ENCODE peak calls at places on chromosome 10, in eight cellular contexts. L is endothelial cell of umbilical vein, S is upper lobe of left lung, Z is GM12891, V is spleen, I is transverse colon, Y is HCT116, U is H1. X is an unnamed sample.
A peak's percentile ranks its signal among the peaks of the same experiment; 100 is the strongest.

GRCh38 chr10:59991661-59992060 is 85.3 kb upstream of the CCDC6 start:
- DNase-seq in V (no peak), Z (no peak), S (no peak), U (peak; percentile 54), I (peak; percentile 55), Y (peak; percentile 56), L (peak; percentile 8), X (no peak)

GRCh38 chr10:93139059-93139658 is 65.5 kb downstream of the CYP26A1 start:
- DNase-seq in Y (no peak), I (no peak), S (no peak), L (no peak), U (no peak), V (no peak), Z (no peak), X (no peak)

GRCh38 chr10:99733366-99733765 is 1.3 kb downstream of the CUTC start:
- DNase-seq in L (no peak), U (no peak), I (no peak), V (no peak), S (no peak), Z (no peak), Y (no peak), X (no peak)

GRCh38 chr10:62133618-62134017 is 135.0 kb downstream of the RTKN2 start:
- DNase-seq in Z (no peak), V (no peak), I (no peak), U (no peak), L (no peak), Y (no peak), S (no peak), X (no peak)

GRCh38 chr10:71799785-71800453 is 26.6 kb upstream of the VSIR start:
- DNase-seq in L (no peak), S (no peak), I (peak; percentile 59), U (no peak), Z (no peak), V (no peak), Y (no peak), X (no peak)

GRCh38 chr10:11209810-11210141 is 192.1 kb downstream of the CELF2 start:
- DNase-seq in S (no peak), U (no peak), I (no peak), Y (no peak), L (peak; percentile 85), Z (no peak), V (no peak), X (no peak)

GRCh38 chr10:66828957-66829356 is 96.9 kb upstream of the LRRTM3 start:
- DNase-seq in U (no peak), V (no peak), Z (no peak), I (no peak), Y (no peak), S (no peak), L (no peak), X (no peak)

GRCh38 chr10:128035557-128035973 is 90.7 kb downstream of the MKI67 start:
- DNase-seq in Y (peak; percentile 21), Z (peak; percentile 54), S (no peak), V (peak; percentile 90), I (peak; percentile 68), U (peak; percentile 95), L (peak; percentile 30), X (peak; percentile 49)

GRCh38 chr10:70145666-70146488 is 623 bp downstream of the TYSND1 start:
- DNase-seq in Y (no peak), L (peak; percentile 80), Z (peak; percentile 73), S (peak; percentile 93), V (peak; percentile 95), U (peak; percentile 81), I (peak; percentile 67), X (peak; percentile 66)
- TF ChIP-seq POLR2AphosphoS5 in Y (no peak), L (peak; percentile 47), Z (peak; percentile 17), S (no peak), V (peak; percentile 65), U (peak; percentile 35), I (peak; percentile 60), X (peak; percentile 34)

GRCh38 chr10:115829501-115830215 is 443.3 kb downstream of the GFRA1 start:
- DNase-seq in L (no peak), I (no peak), V (no peak), S (no peak), Z (no peak), Y (no peak), U (no peak), X (no peak)

GRCh38 chr10:115833119-115833518 is 439.9 kb downstream of the GFRA1 start:
- DNase-seq in Z (no peak), L (no peak), U (no peak), Y (no peak), I (no peak), S (no peak), V (no peak), X (no peak)

GRCh38 chr10:115831025-115831424 is 442.0 kb downstream of the GFRA1 start:
- DNase-seq in U (no peak), S (no peak), Z (no peak), V (no peak), I (no peak), L (no peak), Y (no peak), X (no peak)

GRCh38 chr10:115827650-115828049 is 445.4 kb downstream of the GFRA1 start:
- DNase-seq in Z (no peak), U (no peak), I (no peak), Y (no peak), S (no peak), V (no peak), L (no peak), X (no peak)

DNA sequence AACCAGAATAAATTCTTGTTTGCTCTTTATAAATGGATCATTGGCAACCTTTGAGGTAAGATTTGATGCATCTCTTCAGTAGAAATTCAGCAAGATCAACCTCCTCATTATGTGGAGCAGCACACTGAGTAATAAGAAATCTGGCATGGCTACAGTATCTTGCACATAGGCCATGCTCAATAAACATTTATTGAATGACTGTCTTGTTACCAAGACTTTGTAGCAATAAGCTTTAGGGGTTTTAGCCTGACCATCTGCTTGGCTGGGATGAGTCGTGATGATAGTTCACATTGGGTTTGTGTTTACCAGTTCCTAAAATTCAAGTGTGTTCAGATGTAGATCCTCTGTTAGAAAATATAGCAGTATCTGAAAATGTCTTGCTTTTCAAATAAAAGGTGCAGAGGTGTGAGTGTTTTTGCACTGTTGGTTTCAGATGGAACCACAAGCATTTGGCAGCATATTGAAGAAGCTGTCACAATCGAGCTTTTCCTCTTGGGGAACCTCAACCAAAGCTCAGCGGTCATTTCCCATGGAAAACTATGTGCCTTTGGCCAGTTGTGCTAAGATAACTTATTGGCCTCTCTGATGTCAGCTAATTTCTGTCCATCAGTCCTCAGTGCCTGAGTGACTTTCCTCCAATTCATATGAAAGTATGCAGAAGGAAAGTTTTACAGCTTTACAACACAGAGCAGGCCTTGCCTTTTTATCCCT is 442.6 kb downstream of the GFRA1 start:
- DNase-seq in L (no peak), I (no peak), V (no peak), U (no peak), S (no peak), Z (no peak), Y (no peak), X (no peak)
- TF ChIP-seq POLR2A in L (no peak), I (no peak), V (no peak), U (no peak), S (no peak), Z (no peak), Y (no peak), X (no peak)

GRCh38 chr10:78961760-78962159 is 107.0 kb upstream of the ZMIZ1 start:
- DNase-seq in Z (no peak), U (no peak), Y (no peak), L (no peak), V (no peak), I (no peak), S (no peak), X (no peak)

GRCh38 chr10:78959901-78960300 is 108.9 kb upstream of the ZMIZ1 start:
- DNase-seq in V (no peak), I (no peak), Y (no peak), S (no peak), U (no peak), L (no peak), Z (no peak), X (no peak)

GRCh38 chr10:78957471-78958039 is 111.2 kb upstream of the ZMIZ1 start:
- DNase-seq in Z (no peak), U (no peak), S (no peak), L (no peak), V (no peak), Y (no peak), I (no peak), X (no peak)

GRCh38 chr10:78959217-78959616 is 109.5 kb upstream of the ZMIZ1 start:
- DNase-seq in L (no peak), I (no peak), U (no peak), Z (no peak), V (no peak), S (no peak), Y (no peak), X (no peak)

DNA sequence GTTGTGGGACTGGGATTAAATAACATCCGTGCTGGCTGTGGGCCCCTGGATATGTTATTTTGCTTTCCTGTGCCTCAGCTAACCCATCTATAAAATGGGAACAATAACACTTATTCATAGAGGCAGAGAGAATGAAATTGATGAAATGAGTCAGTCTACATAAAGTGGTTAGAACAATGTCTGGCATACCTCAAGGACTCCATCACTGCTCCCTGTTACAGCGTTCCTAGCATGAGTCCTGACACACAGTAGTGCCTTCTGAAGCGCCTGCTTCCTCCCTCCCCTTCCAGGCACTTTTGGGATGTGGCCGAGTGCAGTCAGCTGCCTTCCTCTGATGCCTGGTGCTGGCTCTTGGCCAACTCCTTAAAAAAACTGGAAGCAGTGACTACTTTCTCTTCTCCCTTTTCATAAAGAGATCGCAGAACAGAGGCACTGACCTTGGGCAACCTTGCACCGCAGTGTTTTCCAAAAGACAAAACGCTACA is 108.4 kb upstream of the ZMIZ1 start:
- DNase-seq in Y (no peak), Z (no peak), I (peak; percentile 66), L (peak; percentile 73), U (no peak), V (no peak), S (no peak), X (no peak)
- TF ChIP-seq POLR2AphosphoS5 in Y (no peak), Z (no peak), I (peak; percentile 37), L (peak; percentile 21), U (no peak), V (peak; percentile 78), S (peak; percentile 27), X (no peak)

GRCh38 chr10:116740971-116741370 is 1.4 kb downstream of the HSPA12A start:
- DNase-seq in V (no peak), L (no peak), I (no peak), Z (no peak), Y (no peak), S (peak; percentile 57), U (no peak), X (no peak)

GRCh38 chr10:116744163-116744788 is 1.9 kb upstream of the HSPA12A start:
- DNase-seq in I (no peak), Y (no peak), L (no peak), Z (no peak), U (no peak), V (no peak), S (no peak), X (no peak)

GRCh38 chr10:116743266-116744064 is 1.1 kb upstream of the HSPA12A start:
- DNase-seq in V (no peak), Y (no peak), U (no peak), L (no peak), I (no peak), S (no peak), Z (no peak), X (no peak)

GRCh38 chr10:116741391-116742351 is 695 bp downstream of the HSPA12A start:
- DNase-seq in U (peak; percentile 61), Y (no peak), S (peak; percentile 82), I (peak; percentile 18), L (no peak), V (no peak), Z (peak; percentile 23), X (no peak)

DNA sequence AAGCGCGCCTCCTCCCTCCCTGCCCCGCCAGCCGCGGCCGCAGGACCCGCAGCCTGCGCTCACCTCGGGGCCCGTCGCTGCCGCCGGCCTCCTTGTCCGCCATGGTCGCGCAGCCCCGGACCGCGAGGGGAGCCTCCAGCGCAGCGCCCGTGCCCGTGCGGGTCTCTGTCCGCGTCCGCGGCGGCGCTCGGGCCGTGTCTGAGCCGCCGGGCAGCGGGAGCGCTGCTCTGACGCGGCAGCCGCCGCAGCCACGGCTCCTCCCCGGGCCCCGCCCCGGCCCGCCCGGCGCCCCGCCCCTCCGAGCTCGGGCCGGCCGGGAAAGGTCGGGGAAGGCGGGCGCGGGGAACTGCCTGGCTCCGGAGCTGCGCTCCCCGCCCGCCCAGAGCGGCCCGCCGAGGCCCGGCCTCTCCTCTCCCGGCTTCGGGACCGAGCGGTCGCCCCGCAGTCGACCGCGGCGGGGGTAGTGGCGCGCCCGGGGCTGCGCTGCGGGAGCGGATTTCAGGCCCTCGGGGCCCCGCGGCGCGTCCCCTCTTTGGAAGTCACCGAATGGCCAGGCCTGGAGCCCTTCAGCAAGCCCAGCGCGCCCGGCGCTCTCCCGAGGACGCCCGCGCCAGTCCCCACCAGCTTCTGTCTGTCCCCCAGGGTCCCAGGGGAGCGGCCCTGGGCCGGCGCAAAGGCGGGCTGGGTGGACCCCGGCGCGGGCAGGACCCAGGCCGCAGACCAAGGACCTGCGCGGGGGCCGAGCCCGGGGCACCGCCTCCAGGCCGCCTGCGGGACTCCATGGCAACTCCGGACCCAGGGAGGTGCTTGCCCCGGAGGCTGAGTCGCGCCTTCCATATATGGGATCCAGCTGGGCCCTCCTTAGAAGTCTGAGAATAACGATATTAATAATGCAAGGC is at the start of gene HSPA12A:
- DNase-seq in Z (peak; percentile 87), S (peak; percentile 97), I (peak; percentile 80), U (peak; percentile 82), Y (peak; percentile 50), V (peak; percentile 87), L (peak; percentile 62), X (peak; percentile 82)
- TF ChIP-seq POLR2A in Z (no peak), S (peak; percentile 34), I (peak; percentile 19), U (peak; percentile 29), Y (peak; percentile 81), V (no peak), L (no peak), X (no peak)